ENCODE peak calls at places on chromosomes 6 and 20, in six cellular contexts. E is HCT116, M is transverse colon, X is stomach, I is GM12892, B is Panc1. P is an unnamed sample.

GRCh38 chr6:121885399-121886152 is 450.1 kb downstream of the GJA1 start:
- DNase-seq in E (no peak), M (no peak), X (no peak), I (no peak), B (no peak), P (no peak)

GRCh38 chr6:117491916-117492315 is 9.4 kb downstream of the DCBLD1 start:
- DNase-seq in E (no peak), M (no peak), X (no peak), I (no peak), B (no peak), P (no peak)

GRCh38 chr6:41039060-41039998 is at the start of gene UNC5CL:
- DNase-seq in E (peak; percentile 27), M (peak; percentile 73), X (peak; percentile 78), I (peak; percentile 59), B (peak; percentile 25), P (no peak)

GRCh38 chr6:156396791-156397418 is 380.3 kb upstream of the ARID1B start:
- DNase-seq in E (no peak), M (no peak), X (no peak), I (peak; percentile 14), B (no peak), P (no peak)

GRCh38 chr6:13368716-13369115 is 40.4 kb upstream of the TBC1D7 start:
- DNase-seq in E (no peak), M (no peak), X (no peak), I (no peak), B (no peak), P (no peak)

GRCh38 chr6:70706491-70707123 is 38.9 kb downstream of the SMAP1 start:
- DNase-seq in E (peak; percentile 26), M (no peak), X (no peak), I (no peak), B (peak; percentile 20), P (no peak)

GRCh38 chr6:148414836-148415235 is 72.2 kb downstream of the SASH1 start:
- DNase-seq in E (no peak), M (no peak), X (no peak), I (no peak), B (no peak), P (no peak)

GRCh38 chr6:169489642-169490408 is 212.0 kb downstream of the WDR27 start:
- DNase-seq in E (no peak), M (no peak), X (no peak), I (no peak), B (no peak), P (no peak)

GRCh38 chr6:2034256-2034655 is 211.1 kb downstream of the GMDS start:
- DNase-seq in E (no peak), M (no peak), X (no peak), I (no peak), B (no peak), P (no peak)

GRCh38 chr20:13900506-13900905 is 89.9 kb downstream of the SEL1L2 start:
- DNase-seq in E (no peak), M (no peak), X (no peak), I (no peak), B (no peak), P (no peak)

GRCh38 chr6:2165216-2165725 is 80.1 kb downstream of the GMDS start:
- DNase-seq in E (no peak), M (no peak), X (no peak), I (no peak), B (no peak), P (no peak)

GRCh38 chr6:38730136-38730862 is 15.2 kb downstream of the DNAH8 start:
- DNase-seq in E (no peak), M (no peak), X (no peak), I (no peak), B (no peak), P (no peak)
- TF ChIP-seq POLR2AphosphoS5 in E (no peak), M (no peak), X (no peak), I (no peak), B (no peak), P (no peak)

DNA sequence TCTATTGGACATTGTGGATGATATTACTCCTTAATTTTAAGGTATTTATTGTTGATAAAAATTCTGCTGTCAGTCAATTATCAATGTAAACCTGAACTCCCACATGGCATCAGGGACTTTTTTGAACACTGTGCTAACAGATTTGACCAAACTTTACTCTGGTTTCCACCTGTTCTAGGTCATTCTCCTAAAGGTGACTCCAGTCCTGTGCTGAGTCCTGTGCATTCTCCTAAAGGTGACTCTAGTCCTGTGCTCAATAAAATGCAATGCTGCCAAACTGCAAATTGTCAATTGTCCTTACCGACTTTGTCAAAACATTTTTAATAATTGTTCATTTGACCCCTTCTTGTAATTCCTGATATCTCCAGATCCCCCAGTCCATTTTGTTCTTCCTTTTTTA is 408.4 kb upstream of the EPHA7 start:
- DNase-seq in E (no peak), M (no peak), X (no peak), I (no peak), B (no peak), P (no peak)
- TF ChIP-seq POLR2AphosphoS5 in E (no peak), M (no peak), X (no peak), I (no peak), B (no peak), P (no peak)

DNA sequence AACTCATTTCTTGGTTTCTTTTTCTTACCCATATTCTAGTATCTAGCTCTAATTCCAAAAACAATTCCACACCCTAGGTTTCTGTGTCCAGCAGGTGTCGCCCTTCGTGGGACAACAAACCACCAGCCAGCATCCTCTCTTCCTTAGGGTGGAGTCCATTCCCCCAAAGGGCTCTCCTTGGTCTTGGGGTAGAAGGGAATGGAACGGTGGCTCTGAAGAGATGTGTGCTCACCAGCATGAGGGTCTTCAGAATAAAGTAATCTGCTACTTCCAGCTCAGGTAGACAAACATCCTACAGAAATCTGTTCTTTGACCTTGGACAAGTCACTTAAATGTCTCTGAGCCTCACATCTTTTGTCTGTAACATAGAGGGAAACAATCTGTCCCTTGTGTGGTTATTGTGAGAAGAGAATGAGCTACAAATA is 7.2 kb downstream of the HLA-DMB start:
- DNase-seq in E (peak; percentile 56), M (peak; percentile 85), X (peak; percentile 86), I (no peak), B (peak; percentile 48), P (peak; percentile 72)
- TF ChIP-seq POLR2AphosphoS5 in E (no peak), M (no peak), X (no peak), I (peak; percentile 85), B (no peak), P (no peak)

GRCh38 chr6:158104696-158105095 is 63.4 kb downstream of the SERAC1 start:
- DNase-seq in E (no peak), M (no peak), X (no peak), I (no peak), B (no peak), P (no peak)

DNA sequence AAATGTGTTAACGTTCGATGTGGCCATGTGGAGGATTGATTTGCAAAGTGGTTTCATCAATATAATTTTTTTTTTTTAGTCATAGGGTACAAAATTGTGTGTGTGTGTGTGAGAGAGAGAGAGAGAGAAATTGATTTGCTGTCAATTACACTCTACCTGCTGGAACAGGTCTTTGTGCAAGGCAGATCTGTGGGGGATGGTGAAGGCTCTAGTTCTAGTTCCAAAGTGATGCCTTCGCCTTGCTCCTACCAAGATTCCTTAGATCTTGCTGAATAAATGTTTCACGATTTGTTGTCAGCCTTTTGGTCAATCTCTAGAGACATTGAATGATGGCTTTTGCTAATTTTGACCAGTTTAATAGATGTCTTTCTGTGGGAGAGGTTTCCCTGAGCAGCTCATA is 64.8 kb downstream of the SERAC1 start:
- DNase-seq in E (no peak), M (no peak), X (no peak), I (no peak), B (no peak), P (no peak)
- TF ChIP-seq POLR2AphosphoS5 in E (no peak), M (no peak), X (no peak), I (no peak), B (no peak), P (no peak)

DNA sequence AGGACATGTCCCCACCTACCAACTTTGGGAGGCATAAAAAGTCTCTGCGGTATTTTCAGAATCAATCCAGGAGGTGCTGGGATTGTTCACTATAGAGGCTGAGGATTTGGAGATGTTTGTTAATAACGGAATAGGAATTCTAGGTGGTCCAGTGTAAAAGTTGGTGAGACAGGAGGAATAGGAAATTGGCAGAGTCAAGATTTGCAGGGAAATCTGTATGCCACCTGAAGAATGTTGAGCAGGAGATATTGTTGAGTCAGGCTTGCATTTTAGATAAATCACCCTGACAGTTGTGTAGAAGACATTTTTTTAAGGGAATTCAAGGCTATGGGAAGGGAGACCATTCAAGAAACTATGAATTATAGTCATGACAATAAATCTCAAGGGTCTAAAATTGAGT is 124.8 kb downstream of the COL12A1 start:
- DNase-seq in E (no peak), M (no peak), X (no peak), I (no peak), B (no peak), P (no peak)
- TF ChIP-seq POLR2AphosphoS5 in E (no peak), M (no peak), X (no peak), I (no peak), B (no peak), P (no peak)

GRCh38 chr20:52727740-52728456 is 244.3 kb upstream of the TSHZ2 start:
- DNase-seq in E (no peak), M (no peak), X (no peak), I (no peak), B (no peak), P (no peak)

GRCh38 chr20:52731086-52731485 is 241.1 kb upstream of the TSHZ2 start:
- DNase-seq in E (no peak), M (no peak), X (peak; percentile 25), I (no peak), B (no peak), P (no peak)
- TF ChIP-seq POLR2AphosphoS5 in E (no peak), M (no peak), X (no peak), I (no peak), B (no peak), P (no peak)

DNA sequence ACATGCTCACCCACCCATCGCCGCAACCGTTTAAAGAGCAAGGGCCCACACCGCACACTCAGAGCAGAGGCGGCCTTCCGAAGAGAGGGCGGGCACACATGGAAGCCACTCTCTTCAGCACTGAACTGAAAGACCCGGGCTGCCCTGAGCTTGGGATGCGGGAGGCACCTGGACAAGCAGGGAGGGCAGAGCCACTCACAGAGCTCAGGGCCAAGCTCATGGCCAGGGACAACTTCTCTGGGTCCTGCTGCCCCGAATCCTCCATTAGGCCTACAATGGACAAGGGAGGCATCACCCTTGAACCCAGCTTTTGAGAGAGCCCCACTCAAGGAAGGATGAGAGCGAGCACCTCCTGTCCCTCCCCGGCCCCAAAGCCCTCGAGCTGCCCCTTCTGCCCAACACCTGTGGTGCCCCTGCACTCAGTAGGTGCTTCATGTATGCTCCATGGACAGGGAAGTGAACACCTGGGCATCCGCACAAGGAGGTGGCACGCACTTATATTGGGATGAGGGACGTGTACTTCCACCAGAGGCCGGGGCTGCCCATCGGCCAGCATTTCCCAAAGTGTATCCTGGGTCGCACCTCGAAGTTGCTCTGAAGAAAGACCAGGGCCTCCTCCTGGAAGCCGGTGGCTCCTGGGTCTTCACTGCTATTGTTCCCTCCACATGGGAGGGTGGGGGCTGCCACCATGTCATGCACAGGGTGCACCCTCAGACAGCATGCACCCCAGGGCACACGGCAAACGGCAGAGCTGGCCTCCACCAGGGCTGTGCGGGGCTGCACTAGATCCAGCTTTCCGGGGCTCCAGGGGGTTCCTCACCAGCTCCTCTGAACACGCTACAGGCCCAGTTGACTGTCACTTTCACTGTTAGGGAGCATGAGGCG is 50.2 kb downstream of the YTHDF1 start:
- DNase-seq in E (no peak), M (no peak), X (no peak), I (no peak), B (no peak), P (no peak)
- TF ChIP-seq POLR2AphosphoS5 in E (no peak), M (no peak), X (no peak), I (no peak), B (no peak), P (no peak)

GRCh38 chr20:63947638-63948456 is 8.4 kb downstream of the UCKL1 start:
- DNase-seq in E (no peak), M (no peak), X (no peak), I (no peak), B (no peak), P (peak; percentile 63)
- TF ChIP-seq POLR2AphosphoS5 in E (no peak), M (no peak), X (no peak), I (no peak), B (no peak), P (no peak)